ENCODE peak calls at places on chromosomes 16 and 17, in six cellular contexts. X, B, K, S, N and H are unnamed samples. For H3K4me1, the result is how much of the 10 kb centered on the place peaks cover.

GRCh38 chr16:6541262-6541661 is 791.4 kb upstream of the RBFOX1 start:
- DNase-seq in K (peak), X (no peak), N (no peak), S (no peak), B (no peak), H (no peak)

GRCh38 chr16:69340095-69340644 is 598 bp downstream of the NIP7 start:
- DNase-seq in K (no peak), X (peak), B (no peak), S (no peak), N (no peak), H (no peak)

GRCh38 chr17:70105154-70105553 is 30.1 kb downstream of the KCNJ16 start:
- DNase-seq in X (no peak), K (no peak), S (no peak), B (no peak), N (no peak), H (no peak)

GRCh38 chr17:15233022-15233805 is 31.9 kb downstream of the PMP22 start:
- DNase-seq in N (no peak), K (no peak), S (peak), B (no peak), X (peak), H (no peak)

GRCh38 chr16:79897444-79898146 is 297.1 kb upstream of the MAF start:
- DNase-seq in N (peak), X (no peak), K (no peak), B (no peak), S (peak), H (no peak)

GRCh38 chr17:36703860-36704266 is 102.5 kb downstream of the MRM1 start:
- DNase-seq in N (no peak), K (peak), B (peak), X (peak), S (peak), H (no peak)

GRCh38 chr17:37743612-37743874 is 1.3 kb downstream of the HNF1B start:
- DNase-seq in S (peak), K (no peak), N (no peak), B (no peak), X (no peak), H (no peak)

GRCh38 chr16:88868974-88869672 is 2.7 kb upstream of the PABPN1L start:
- DNase-seq in X (no peak), S (no peak), B (no peak), K (no peak), N (no peak), H (no peak)

GRCh38 chr16:67966549-67967182 is 1.8 kb downstream of the SLC12A4 start:
- DNase-seq in B (no peak), K (no peak), S (peak), X (no peak), N (no peak), H (no peak)

GRCh38 chr16:28189237-28189636 is 22.5 kb downstream of the XPO6 start:
- DNase-seq in N (no peak), X (peak), K (no peak), B (no peak), S (peak), H (no peak)

GRCh38 chr17:55709440-55709839 is 13.2 kb downstream of the TMEM100 start:
- DNase-seq in S (no peak), X (no peak), K (no peak), N (no peak), B (no peak), H (no peak)

GRCh38 chr17:59752446-59752845 is 45.0 kb downstream of the VMP1 start:
- DNase-seq in N (no peak), B (no peak), S (no peak), K (no peak), X (peak), H (no peak)

GRCh38 chr17:45704251-45704650 is 79.9 kb upstream of the CRHR1 start:
- DNase-seq in K (no peak), N (no peak), X (no peak), S (no peak), B (no peak), H (no peak)

GRCh38 chr17:13346996-13347762 is 254.6 kb downstream of the HS3ST3A1 start:
- DNase-seq in K (no peak), B (no peak), X (peak), S (peak), N (no peak), H (no peak)

GRCh38 chr17:43856141-43856540 is 9.2 kb downstream of the CD300LG start:
- DNase-seq in N (no peak), B (no peak), S (no peak), X (no peak), K (no peak), H (no peak)

GRCh38 chr16:50696575-50697420 is 3.4 kb downstream of the NOD2 start:
- DNase-seq in B (peak), K (no peak), S (peak), X (peak), N (peak), H (peak)

GRCh38 chr16:77289331-77289809 is 90.2 kb downstream of the SYCE1L start:
- DNase-seq in B (no peak), K (peak), S (peak), X (peak), N (no peak), H (no peak)

GRCh38 chr16:77434022-77434364 is 841 bp downstream of the ADAMTS18 start:
- DNase-seq in S (no peak), N (no peak), B (no peak), X (no peak), K (no peak), H (no peak)

GRCh38 chr17:35218901-35219300 is 24.0 kb upstream of the SLFN5 start:
- DNase-seq in S (no peak), K (no peak), B (no peak), X (no peak), N (no peak), H (no peak)

GRCh38 chr16:74026373-74027281 is 270.0 kb upstream of the PSMD7 start:
- DNase-seq in K (no peak), N (no peak), X (no peak), S (no peak), B (no peak), H (no peak)

GRCh38 chr16:14961405-14962186 is 13.2 kb upstream of the PDXDC1 start:
- DNase-seq in N (no peak), S (no peak), B (no peak), X (no peak), K (no peak), H (no peak)

GRCh38 chr16:10870137-10870776 is 6.7 kb upstream of the CIITA start:
- DNase-seq in B (no peak), N (no peak), X (no peak), K (no peak), S (no peak), H (no peak)

DNA sequence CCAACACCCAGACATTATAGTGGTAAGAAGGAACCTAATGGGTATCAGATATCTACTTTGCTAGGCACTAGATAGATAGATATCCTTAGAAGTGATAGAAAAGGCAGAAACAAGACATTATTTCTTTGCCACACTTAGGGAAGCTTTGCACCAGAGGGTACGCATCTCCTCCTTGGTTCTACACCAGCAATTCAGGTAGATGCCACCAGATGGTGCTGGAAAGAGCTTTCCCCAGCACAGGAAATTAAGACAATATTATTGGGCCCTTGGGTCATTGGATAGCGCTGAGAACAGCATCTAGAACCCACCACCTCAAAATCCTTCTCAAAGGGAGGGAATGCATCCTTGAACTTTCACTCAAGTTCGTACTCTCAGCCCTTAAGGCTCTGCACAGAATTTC is 173.8 kb upstream of the CCL2 start:
- DNase-seq in S (peak), B (no peak), X (peak), N (no peak), K (peak), H (no peak)
- TF ChIP-seq CTCF in S (peak), B (no peak), X (peak), N (no peak), K (peak), H (no peak)

GRCh38 chr16:57133911-57134310 is 41.5 kb downstream of the CPNE2 start:
- DNase-seq in X (no peak), S (no peak), B (no peak), K (no peak), N (no peak), H (no peak)
- H3K27ac ChIP-seq in X (no peak), S (no peak), B (no peak), K (no peak), N (no peak), H (no peak)

DNA sequence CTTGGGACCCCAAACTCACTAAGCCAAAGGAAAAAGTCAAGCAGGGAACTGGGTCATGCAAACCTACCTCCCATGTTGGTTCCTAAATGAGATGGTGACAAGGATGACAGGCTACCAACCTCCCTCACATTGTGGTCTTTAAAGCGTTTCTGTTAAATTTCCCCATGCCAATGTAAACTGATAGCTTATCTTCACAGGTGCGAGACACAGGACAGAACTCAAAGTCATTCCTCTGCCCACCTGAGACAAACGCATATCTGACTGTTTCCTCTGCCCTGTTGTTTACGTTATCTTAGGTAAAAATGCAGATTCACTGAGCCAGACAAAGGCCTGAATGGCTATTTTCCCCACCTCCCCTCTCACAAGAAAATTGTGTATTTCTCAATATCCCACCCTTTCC is 19.0 kb upstream of the CD300E start:
- DNase-seq in N (no peak), B (no peak), X (no peak), S (no peak), K (no peak), H (no peak)
- H3K4me1 ChIP-seq in N (under half), B (under half), X (under half), S (under half), K (under half), H (under half)

DNA sequence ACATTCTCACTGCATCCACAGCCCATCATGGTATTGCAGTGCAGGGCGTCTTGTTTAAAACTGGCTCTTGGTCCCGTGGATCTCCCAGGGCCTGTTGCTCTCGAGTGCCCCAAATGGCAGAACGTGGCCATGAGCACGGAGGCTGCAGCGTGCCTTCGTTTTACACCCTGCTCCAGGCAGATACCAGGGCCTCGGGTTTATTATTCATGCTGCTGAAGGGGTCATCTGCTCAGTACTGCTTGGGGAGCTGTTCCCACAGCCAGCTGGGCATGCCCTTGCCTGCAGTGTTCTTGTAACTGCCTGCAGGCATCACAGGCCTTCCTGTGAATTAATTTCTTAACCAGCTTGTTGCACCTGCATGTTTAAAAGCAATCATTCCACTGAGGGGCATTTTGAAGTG is 129.7 kb upstream of the CHMP6 start:
- DNase-seq in S (peak), N (no peak), X (peak), B (peak), K (peak), H (no peak)
- TF ChIP-seq CTCF in S (peak), N (peak), X (peak), B (no peak), K (peak), H (peak)

DNA sequence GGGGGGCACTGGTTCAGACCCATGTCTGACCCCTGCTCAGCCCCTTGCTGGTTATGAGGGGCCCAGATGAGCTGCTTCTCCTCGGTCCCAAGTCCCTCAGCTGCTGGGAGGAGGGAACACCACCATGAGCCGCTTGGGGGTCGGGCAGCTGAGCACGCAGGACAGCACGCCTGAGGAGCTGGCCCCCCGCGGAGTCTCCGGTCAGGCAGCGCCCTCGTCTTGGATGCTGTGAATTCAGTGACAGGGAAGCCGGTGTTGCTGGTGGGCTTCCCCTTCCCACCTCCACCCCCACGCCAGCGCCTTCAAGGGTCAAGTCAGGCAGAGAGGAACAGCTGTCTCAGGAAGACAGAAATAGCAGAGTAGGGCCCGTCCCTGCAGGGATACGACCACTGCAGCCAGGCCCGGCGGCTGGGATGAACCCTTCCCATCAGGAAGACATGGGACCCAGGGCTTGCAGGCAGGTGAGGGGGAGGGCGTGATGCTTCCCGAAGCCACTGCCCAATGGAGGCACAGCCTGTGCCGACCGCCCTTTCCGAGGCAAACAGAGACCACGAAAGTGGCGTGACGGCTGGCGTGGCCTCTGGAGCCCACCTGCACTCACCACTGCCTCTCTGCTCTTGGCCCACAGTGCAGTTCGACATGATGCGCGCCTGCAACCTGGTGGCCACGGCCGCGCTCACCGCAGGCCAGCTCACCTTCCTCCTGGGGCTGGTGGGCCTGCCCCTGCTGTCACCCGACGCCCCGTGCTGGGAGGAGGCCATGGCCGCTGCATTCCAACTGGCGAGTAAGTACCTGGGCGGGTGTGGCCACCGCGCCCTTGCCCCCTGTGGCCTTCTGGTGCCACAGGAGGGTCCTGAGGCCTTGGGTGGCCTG is 8.1 kb downstream of the TMEM204 start:
- DNase-seq in S (no peak), K (no peak), N (no peak), B (no peak), X (no peak), H (no peak)
- H3K27ac ChIP-seq in S (no peak), K (no peak), N (no peak), B (no peak), X (no peak), H (peak)

GRCh38 chr17:81990836-81991683 is 13.6 kb downstream of the ASPSCR1 start:
- DNase-seq in X (no peak), B (no peak), S (no peak), N (no peak), K (no peak), H (no peak)

GRCh38 chr17:81995463-81996231 is 18.2 kb downstream of the ASPSCR1 start:
- DNase-seq in X (no peak), K (no peak), S (no peak), B (no peak), N (no peak), H (no peak)

GRCh38 chr17:81993726-81994592 is 16.5 kb downstream of the ASPSCR1 start:
- DNase-seq in B (no peak), K (no peak), N (no peak), X (no peak), S (no peak), H (no peak)

GRCh38 chr17:81994593-81995462 is 17.4 kb downstream of the ASPSCR1 start:
- DNase-seq in N (no peak), X (no peak), B (no peak), K (no peak), S (no peak), H (no peak)

GRCh38 chr17:81991684-81992513 is 14.5 kb downstream of the ASPSCR1 start:
- DNase-seq in X (peak), S (peak), K (peak), B (peak), N (no peak), H (peak)
- H3K4me1 ChIP-seq in X (under half), S (under half), K (under half), B (under half), N (under half), H (under half)

DNA sequence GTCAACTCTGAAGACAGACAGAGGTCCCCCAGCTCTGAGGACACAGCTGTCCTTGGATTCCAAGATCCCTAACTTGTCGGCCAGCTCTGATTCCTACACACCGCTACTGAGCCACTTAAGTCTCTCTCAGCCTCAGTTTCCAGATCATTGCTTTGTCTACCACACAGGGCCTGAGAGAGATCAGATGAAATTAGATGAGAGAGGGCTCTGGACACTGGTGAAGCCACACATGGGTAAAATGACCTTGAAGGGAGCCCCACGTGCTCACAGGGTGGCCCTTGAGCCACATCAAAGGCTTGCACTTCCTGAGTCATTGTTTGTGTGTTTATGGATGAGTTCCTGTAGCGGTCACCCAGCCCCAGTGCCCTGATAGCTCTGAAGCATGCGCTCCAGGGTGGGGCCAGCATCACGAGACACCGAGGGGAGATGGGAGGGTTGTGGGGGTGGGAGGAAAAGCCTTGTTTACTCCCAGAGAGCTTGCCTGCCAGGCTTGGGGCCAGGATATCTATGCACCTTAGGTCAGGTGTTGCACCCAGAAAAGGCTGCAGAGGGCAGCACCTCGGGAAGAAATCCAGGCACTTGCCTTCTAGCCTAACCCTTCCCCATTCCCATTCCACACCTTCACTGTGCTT is 32.7 kb upstream of the SLC6A2 start:
- DNase-seq in B (no peak), S (peak), X (no peak), N (no peak), K (peak), H (no peak)
- TF ChIP-seq CTCF in B (no peak), S (peak), X (peak), N (no peak), K (peak), H (no peak)

DNA sequence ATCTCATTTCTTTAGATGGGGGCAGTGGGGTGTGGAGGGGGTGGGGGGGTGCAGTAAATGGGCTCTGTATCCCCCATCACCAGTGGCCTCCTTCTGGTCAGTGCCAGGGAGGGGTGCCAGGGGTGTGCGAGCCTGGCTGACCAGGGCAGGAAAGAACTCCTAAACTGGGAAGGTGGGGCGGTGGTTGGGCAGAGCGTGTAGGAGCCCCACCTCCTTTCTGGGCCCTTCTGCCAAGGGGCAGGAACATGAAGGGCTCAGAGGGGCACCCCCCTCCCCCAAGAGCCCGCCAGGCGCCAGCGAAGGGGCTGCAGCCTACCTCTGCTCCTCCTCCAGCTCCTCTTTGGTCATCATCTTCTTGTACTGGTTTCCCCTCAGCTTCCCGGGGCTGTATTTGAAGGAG is 26.0 kb downstream of the MXRA7 start:
- DNase-seq in S (no peak), N (no peak), B (no peak), X (no peak), K (no peak), H (no peak)
- H3K27ac ChIP-seq in S (no peak), N (no peak), B (no peak), X (no peak), K (no peak), H (peak)